ENCODE peak calls at places on chromosome 18, in ten cellular contexts. One of them, this sample, is unnamed.

GRCh38 chr18:21330122-21330701 is 88.2 kb downstream of the GREB1L start:
- DNase-seq in kidney: no peak
- DNase-seq in neural progenitor cell: peak; percentile 43
- DNase-seq in HepG2: peak; percentile 32
- DNase-seq in spleen: no peak
- DNase-seq in heart left ventricle: no peak
- DNase-seq in GM23338: peak; percentile 10
- DNase-seq in NB4: no peak
- DNase-seq in esophagus muscularis mucosa: no peak
- DNase-seq in mammary epithelial cell: peak; percentile 54
- DNase-seq in this sample: peak; percentile 50

GRCh38 chr18:67302043-67302442 is 214.5 kb downstream of the DSEL start:
- DNase-seq in kidney: no peak
- DNase-seq in neural progenitor cell: no peak
- DNase-seq in HepG2: no peak
- DNase-seq in spleen: no peak
- DNase-seq in heart left ventricle: no peak
- DNase-seq in GM23338: no peak
- DNase-seq in NB4: no peak
- DNase-seq in esophagus muscularis mucosa: no peak
- DNase-seq in mammary epithelial cell: peak; percentile 39
- DNase-seq in this sample: peak; percentile 19

GRCh38 chr18:8548186-8548585 is 61.1 kb upstream of the RAB12 start:
- DNase-seq in kidney: no peak
- DNase-seq in neural progenitor cell: no peak
- DNase-seq in HepG2: no peak
- DNase-seq in spleen: no peak
- DNase-seq in heart left ventricle: no peak
- DNase-seq in GM23338: no peak
- DNase-seq in NB4: no peak
- DNase-seq in esophagus muscularis mucosa: no peak
- DNase-seq in mammary epithelial cell: peak; percentile 90
- DNase-seq in this sample: peak; percentile 76

GRCh38 chr18:8754995-8755955 is 49.9 kb downstream of the MTCL1 start:
- DNase-seq in kidney: no peak
- DNase-seq in neural progenitor cell: no peak
- DNase-seq in HepG2: no peak
- DNase-seq in spleen: no peak
- DNase-seq in heart left ventricle: no peak
- DNase-seq in GM23338: no peak
- DNase-seq in NB4: peak; percentile 14
- DNase-seq in esophagus muscularis mucosa: no peak
- DNase-seq in mammary epithelial cell: peak; percentile 65
- DNase-seq in this sample: no peak

GRCh38 chr18:13872932-13873331 is 42.4 kb downstream of the MC2R start:
- DNase-seq in kidney: no peak
- DNase-seq in neural progenitor cell: no peak
- DNase-seq in HepG2: no peak
- DNase-seq in spleen: no peak
- DNase-seq in heart left ventricle: no peak
- DNase-seq in GM23338: peak; percentile 16
- DNase-seq in NB4: no peak
- DNase-seq in esophagus muscularis mucosa: no peak
- DNase-seq in mammary epithelial cell: no peak
- DNase-seq in this sample: no peak

GRCh38 chr18:36602620-36603019 is 226.2 kb downstream of the TPGS2 start:
- DNase-seq in kidney: no peak
- DNase-seq in neural progenitor cell: no peak
- DNase-seq in HepG2: no peak
- DNase-seq in spleen: no peak
- DNase-seq in heart left ventricle: no peak
- DNase-seq in GM23338: no peak
- DNase-seq in NB4: no peak
- DNase-seq in esophagus muscularis mucosa: no peak
- DNase-seq in mammary epithelial cell: no peak
- DNase-seq in this sample: no peak

GRCh38 chr18:66159451-66159850 is 408.6 kb downstream of the CDH7 start:
- DNase-seq in kidney: no peak
- DNase-seq in neural progenitor cell: no peak
- DNase-seq in HepG2: no peak
- DNase-seq in spleen: no peak
- DNase-seq in heart left ventricle: no peak
- DNase-seq in GM23338: no peak
- DNase-seq in NB4: no peak
- DNase-seq in esophagus muscularis mucosa: no peak
- DNase-seq in mammary epithelial cell: no peak
- DNase-seq in this sample: no peak

GRCh38 chr18:45993441-45993840 is 26.3 kb upstream of the EPG5 start:
- DNase-seq in kidney: no peak
- DNase-seq in neural progenitor cell: no peak
- DNase-seq in HepG2: no peak
- DNase-seq in spleen: no peak
- DNase-seq in heart left ventricle: no peak
- DNase-seq in GM23338: no peak
- DNase-seq in NB4: peak; percentile 13
- DNase-seq in esophagus muscularis mucosa: peak; percentile 17
- DNase-seq in mammary epithelial cell: peak; percentile 69
- DNase-seq in this sample: peak; percentile 66

GRCh38 chr18:73741946-73742345 is 405.7 kb downstream of the FBXO15 start:
- DNase-seq in kidney: no peak
- DNase-seq in neural progenitor cell: no peak
- DNase-seq in HepG2: no peak
- DNase-seq in spleen: no peak
- DNase-seq in heart left ventricle: no peak
- DNase-seq in GM23338: no peak
- DNase-seq in NB4: no peak
- DNase-seq in esophagus muscularis mucosa: no peak
- DNase-seq in mammary epithelial cell: no peak
- DNase-seq in this sample: peak; percentile 59

GRCh38 chr18:56716692-56717146 is 65.6 kb downstream of the WDR7 start:
- DNase-seq in kidney: no peak
- DNase-seq in neural progenitor cell: no peak
- DNase-seq in HepG2: no peak
- DNase-seq in spleen: no peak
- DNase-seq in heart left ventricle: no peak
- DNase-seq in GM23338: no peak
- DNase-seq in NB4: no peak
- DNase-seq in esophagus muscularis mucosa: no peak
- DNase-seq in mammary epithelial cell: no peak
- DNase-seq in this sample: no peak

GRCh38 chr18:34880403-34880802 is 160.8 kb upstream of the MAPRE2 start:
- DNase-seq in kidney: no peak
- DNase-seq in neural progenitor cell: no peak
- DNase-seq in HepG2: no peak
- DNase-seq in spleen: no peak
- DNase-seq in heart left ventricle: no peak
- DNase-seq in GM23338: no peak
- DNase-seq in NB4: peak; percentile 18
- DNase-seq in esophagus muscularis mucosa: peak; percentile 45
- DNase-seq in mammary epithelial cell: no peak
- DNase-seq in this sample: no peak

GRCh38 chr18:34886162-34886561 is 155.1 kb upstream of the MAPRE2 start:
- DNase-seq in kidney: no peak
- DNase-seq in neural progenitor cell: no peak
- DNase-seq in HepG2: no peak
- DNase-seq in spleen: no peak
- DNase-seq in heart left ventricle: no peak
- DNase-seq in GM23338: no peak
- DNase-seq in NB4: no peak
- DNase-seq in esophagus muscularis mucosa: no peak
- DNase-seq in mammary epithelial cell: no peak
- DNase-seq in this sample: no peak

GRCh38 chr18:34884456-34884855 is 156.8 kb upstream of the MAPRE2 start:
- DNase-seq in kidney: no peak
- DNase-seq in neural progenitor cell: no peak
- DNase-seq in HepG2: no peak
- DNase-seq in spleen: no peak
- DNase-seq in heart left ventricle: no peak
- DNase-seq in GM23338: no peak
- DNase-seq in NB4: no peak
- DNase-seq in esophagus muscularis mucosa: no peak
- DNase-seq in mammary epithelial cell: no peak
- DNase-seq in this sample: no peak

GRCh38 chr18:34880882-34881852 is 160.0 kb upstream of the MAPRE2 start:
- DNase-seq in kidney: no peak
- DNase-seq in neural progenitor cell: no peak
- DNase-seq in HepG2: peak; percentile 53
- DNase-seq in spleen: no peak
- DNase-seq in heart left ventricle: no peak
- DNase-seq in GM23338: no peak
- DNase-seq in NB4: peak; percentile 12
- DNase-seq in esophagus muscularis mucosa: peak; percentile 7
- DNase-seq in mammary epithelial cell: no peak
- DNase-seq in this sample: no peak
- TF ChIP-seq CTCF in kidney: no peak
- TF ChIP-seq CTCF in neural progenitor cell: no peak
- TF ChIP-seq CTCF in HepG2: peak; percentile 61
- TF ChIP-seq CTCF in spleen: no peak
- TF ChIP-seq CTCF in heart left ventricle: peak; percentile 12
- TF ChIP-seq CTCF in GM23338: no peak
- TF ChIP-seq CTCF in NB4: no peak
- TF ChIP-seq CTCF in esophagus muscularis mucosa: no peak
- TF ChIP-seq CTCF in mammary epithelial cell: peak; percentile 30
- TF ChIP-seq CTCF in this sample: no peak

DNA sequence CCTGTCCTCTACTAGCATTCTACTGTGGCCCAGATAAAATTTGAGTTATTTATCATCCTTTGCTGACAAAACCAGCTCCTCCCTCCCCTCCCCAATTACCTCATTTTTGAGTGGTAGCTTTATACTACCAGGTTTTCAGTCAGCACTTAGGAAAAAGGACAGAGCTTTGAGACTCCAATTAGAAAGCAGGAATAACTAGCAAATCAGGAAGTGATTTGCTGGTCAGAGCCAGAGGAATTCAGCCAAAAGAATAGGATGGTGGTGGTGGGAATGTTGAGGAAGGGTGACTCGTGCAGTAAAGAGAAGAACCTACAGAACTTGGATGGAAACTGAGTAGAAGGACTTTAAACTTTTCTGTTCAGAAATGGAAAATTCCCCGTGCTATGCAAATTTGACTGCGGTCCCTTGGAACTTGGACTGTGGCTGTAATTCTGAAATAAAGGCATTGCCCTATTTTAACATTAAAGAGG is 3.7 kb downstream of the MYL12B start:
- DNase-seq in kidney: no peak
- DNase-seq in neural progenitor cell: peak; percentile 17
- DNase-seq in HepG2: peak; percentile 52
- DNase-seq in spleen: no peak
- DNase-seq in heart left ventricle: no peak
- DNase-seq in GM23338: peak; percentile 60
- DNase-seq in NB4: no peak
- DNase-seq in esophagus muscularis mucosa: no peak
- DNase-seq in mammary epithelial cell: no peak
- DNase-seq in this sample: peak; percentile 60
- H3K4me3 ChIP-seq in kidney: peak overlapping the region; percentile 10
- H3K4me3 ChIP-seq in neural progenitor cell: no peak overlapping the region
- H3K4me3 ChIP-seq in HepG2: peak overlapping the region; percentile 90
- H3K4me3 ChIP-seq in spleen: no peak overlapping the region
- H3K4me3 ChIP-seq in heart left ventricle: no peak overlapping the region
- H3K4me3 ChIP-seq in GM23338: no peak overlapping the region
- H3K4me3 ChIP-seq in NB4: no peak overlapping the region
- H3K4me3 ChIP-seq in esophagus muscularis mucosa: no peak overlapping the region
- H3K4me3 ChIP-seq in mammary epithelial cell: no peak overlapping the region
- H3K4me3 ChIP-seq in this sample: no peak overlapping the region

DNA sequence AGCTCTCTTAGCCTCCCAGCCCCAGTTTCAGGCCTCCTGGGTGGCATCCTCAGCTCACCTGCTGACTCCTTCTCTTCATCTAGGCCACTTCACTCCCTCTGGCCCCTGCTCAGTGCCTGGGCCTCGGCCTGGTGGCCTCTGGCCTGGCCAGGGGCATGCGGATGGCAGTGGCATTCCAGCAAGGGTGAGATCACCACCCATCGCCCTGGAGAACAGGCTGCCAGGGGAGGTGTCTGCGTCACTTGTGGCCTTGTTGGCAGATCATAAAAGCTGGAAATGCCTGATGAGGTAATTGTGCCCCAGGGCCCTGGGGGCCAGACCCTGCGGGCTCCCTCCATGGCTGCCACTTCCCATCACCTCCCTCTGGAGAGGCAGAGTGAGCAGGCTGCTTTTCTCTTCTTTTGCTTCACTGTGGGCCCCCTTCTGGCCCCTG is 72.5 kb upstream of the SMAD2 start:
- DNase-seq in kidney: peak; percentile 93
- DNase-seq in neural progenitor cell: no peak
- DNase-seq in HepG2: no peak
- DNase-seq in spleen: peak; percentile 87
- DNase-seq in heart left ventricle: peak; percentile 77
- DNase-seq in GM23338: no peak
- DNase-seq in NB4: peak; percentile 67
- DNase-seq in esophagus muscularis mucosa: no peak
- DNase-seq in mammary epithelial cell: peak; percentile 82
- DNase-seq in this sample: peak; percentile 73
- TF ChIP-seq CTCF in kidney: no peak
- TF ChIP-seq CTCF in neural progenitor cell: no peak
- TF ChIP-seq CTCF in HepG2: no peak
- TF ChIP-seq CTCF in spleen: no peak
- TF ChIP-seq CTCF in heart left ventricle: no peak
- TF ChIP-seq CTCF in GM23338: no peak
- TF ChIP-seq CTCF in NB4: no peak
- TF ChIP-seq CTCF in esophagus muscularis mucosa: no peak
- TF ChIP-seq CTCF in mammary epithelial cell: no peak
- TF ChIP-seq CTCF in this sample: no peak

DNA sequence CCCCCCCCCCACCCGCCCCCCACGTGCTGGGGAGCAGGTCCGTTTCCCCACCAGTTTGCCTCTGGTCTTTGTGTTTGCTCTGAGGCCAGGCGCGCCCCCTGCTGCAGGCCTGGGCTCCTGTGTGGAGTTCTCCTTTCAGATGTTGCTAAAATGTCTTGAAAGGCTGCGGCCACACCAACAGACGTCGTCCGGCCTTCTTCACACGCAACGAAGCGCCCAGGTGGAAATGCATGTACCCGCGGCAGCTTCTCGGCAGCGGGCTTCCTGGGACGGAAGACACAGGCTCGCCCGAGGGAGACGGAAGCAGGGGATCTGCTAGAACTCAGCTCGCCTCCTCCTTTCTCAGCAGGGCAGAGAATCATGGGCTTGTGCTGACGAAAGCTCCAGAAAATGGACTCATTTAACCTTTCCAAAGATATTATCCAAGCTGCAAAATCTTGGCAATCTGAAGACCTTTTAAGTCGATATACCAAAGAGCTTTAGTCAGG is 125.3 kb upstream of the ZNF516 start:
- DNase-seq in kidney: peak; percentile 77
- DNase-seq in neural progenitor cell: peak; percentile 87
- DNase-seq in HepG2: no peak
- DNase-seq in spleen: peak; percentile 90
- DNase-seq in heart left ventricle: peak; percentile 72
- DNase-seq in GM23338: peak; percentile 86
- DNase-seq in NB4: peak; percentile 97
- DNase-seq in esophagus muscularis mucosa: peak; percentile 94
- DNase-seq in mammary epithelial cell: peak; percentile 74
- DNase-seq in this sample: peak; percentile 75
- H3K4me3 ChIP-seq in kidney: peak overlapping the region; percentile 47
- H3K4me3 ChIP-seq in neural progenitor cell: peak overlapping the region; percentile 32
- H3K4me3 ChIP-seq in HepG2: no peak overlapping the region
- H3K4me3 ChIP-seq in spleen: peak overlapping the region; percentile 38
- H3K4me3 ChIP-seq in heart left ventricle: peak overlapping the region; percentile 58
- H3K4me3 ChIP-seq in GM23338: peak overlapping the region; percentile 57
- H3K4me3 ChIP-seq in NB4: peak overlapping the region; percentile 33
- H3K4me3 ChIP-seq in esophagus muscularis mucosa: peak overlapping the region; percentile 53
- H3K4me3 ChIP-seq in mammary epithelial cell: no peak overlapping the region
- H3K4me3 ChIP-seq in this sample: no peak overlapping the region

This sample was measured in epithelial cell of esophagus.